ENCODE peak calls at places on chromosomes 5 and 9, in nine cellular contexts. X is nephron progenitor cell; I is iPS-NIHi11; B is Kasumi-1; G is HTR-8/SVneo; D is neural progenitor cell; F is astrocyte of the spinal cord; U is amniotic stem cell; J is stimulated activated CD8-positive, alpha-beta memory T cell treated with anti-CD3 and anti-CD28 coated beads, Interleukin-7, amount 100 ng/mL, for 1 hour. R is an unnamed sample.
A peak's percentile ranks its signal among the peaks of the same experiment; 100 is the strongest.

GRCh38 chr9:15277400-15278137 is 29.4 kb downstream of the TTC39B start:
- DNase-seq in X (no peak), F (peak; percentile 52), J (no peak), U (no peak), D (peak; percentile 23), B (peak; percentile 3), G (no peak), I (no peak), R (no peak)

GRCh38 chr5:40410231-40410861 is 269.4 kb upstream of the PTGER4 start:
- DNase-seq in G (peak; percentile 76), X (no peak), D (no peak), J (peak; percentile 38), F (peak; percentile 75), U (no peak), I (no peak), B (peak; percentile 72), R (no peak)

GRCh38 chr5:17890501-17890900 is 256.2 kb downstream of the TAF11L14 start:
- DNase-seq in X (no peak), U (no peak), G (no peak), I (no peak), D (no peak), J (no peak), F (no peak), B (no peak), R (no peak)

GRCh38 chr9:137319976-137320551 is 18.0 kb upstream of the NRARP start:
- DNase-seq in D (no peak), X (no peak), G (no peak), J (no peak), I (peak; percentile 6), U (no peak), F (no peak), B (no peak), R (peak; percentile 26)

GRCh38 chr9:87337335-87338074 is 160.2 kb upstream of the DAPK1 start:
- DNase-seq in F (peak; percentile 40), B (no peak), I (peak; percentile 32), X (no peak), G (peak; percentile 24), D (peak; percentile 47), J (no peak), U (peak; percentile 16), R (peak; percentile 72)

GRCh38 chr5:518721-519120 is 5.5 kb downstream of the SLC9A3 start:
- DNase-seq in U (no peak), J (no peak), B (no peak), F (no peak), X (no peak), I (no peak), G (no peak), D (no peak), R (no peak)

GRCh38 chr9:114100536-114100935 is 1.4 kb upstream of the KIF12 start:
- DNase-seq in F (no peak), X (no peak), U (no peak), D (no peak), G (no peak), I (no peak), B (no peak), J (no peak), R (no peak)

GRCh38 chr9:96859461-96860198 is 5.3 kb upstream of the ZNF782 start:
- DNase-seq in F (peak; percentile 77), U (peak; percentile 69), X (no peak), B (no peak), J (no peak), D (peak; percentile 74), I (peak; percentile 36), G (peak; percentile 61), R (no peak)

GRCh38 chr5:81694726-81695125 is 56.2 kb downstream of the SSBP2 start:
- DNase-seq in U (no peak), G (no peak), X (no peak), B (no peak), J (no peak), I (no peak), F (no peak), D (no peak), R (no peak)

GRCh38 chr5:157196045-157196444 is 15.4 kb downstream of the ITK start:
- DNase-seq in F (no peak), I (no peak), D (no peak), X (no peak), G (no peak), B (no peak), U (no peak), J (no peak), R (no peak)

GRCh38 chr5:55773057-55773456 is 35.2 kb downstream of the DDX4 start:
- DNase-seq in D (no peak), I (no peak), X (no peak), F (no peak), U (no peak), J (no peak), G (no peak), B (no peak), R (no peak)

GRCh38 chr9:87667164-87667738 is 58.7 kb upstream of the CTSL start:
- DNase-seq in B (peak; percentile 88), G (no peak), D (peak; percentile 87), F (no peak), J (no peak), I (peak; percentile 52), U (no peak), X (peak; percentile 20), R (peak; percentile 87)

GRCh38 chr9:129094387-129095169 is 13.7 kb downstream of the DOLPP1 start:
- DNase-seq in X (no peak), U (no peak), B (no peak), G (no peak), J (no peak), F (no peak), D (no peak), I (no peak), R (no peak)

GRCh38 chr5:34582364-34582763 is 73.8 kb upstream of the RAI14 start:
- DNase-seq in U (no peak), D (peak; percentile 20), G (no peak), I (peak; percentile 41), B (no peak), J (no peak), F (no peak), X (no peak), R (no peak)

GRCh38 chr5:14284366-14285148 is 141.4 kb downstream of the TRIO start:
- DNase-seq in I (no peak), X (no peak), G (no peak), J (no peak), U (no peak), D (peak; percentile 86), F (no peak), B (no peak), R (no peak)

GRCh38 chr5:120396186-120396585 is 67.9 kb upstream of the PRR16 start:
- DNase-seq in I (no peak), X (no peak), J (no peak), B (no peak), D (no peak), G (no peak), U (peak; percentile 27), F (peak; percentile 61), R (no peak)

GRCh38 chr5:35856186-35857003 is at the start of gene IL7R:
- DNase-seq in I (no peak), B (peak; percentile 81), F (no peak), D (no peak), X (no peak), U (no peak), J (no peak), G (no peak), R (no peak)